ENCODE peak calls at places on chromosome X, in five cellular contexts. One of them, this sample, is unnamed.
A peak's percentile ranks its signal among the peaks of the same experiment; 100 is the strongest.

GRCh38 chrX:100939336-100939735 is 10.6 kb upstream of the XKRX start:
- DNase-seq in HTR-8/SVneo: no peak
- DNase-seq in nucleus accumbens: no peak
- DNase-seq in COLO829: no peak
- DNase-seq in stromal cell of bone marrow: no peak
- DNase-seq in this sample: no peak

GRCh38 chrX:1492421-1493012 is 39.8 kb upstream of the ASMTL start:
- DNase-seq in HTR-8/SVneo: no peak
- DNase-seq in nucleus accumbens: no peak
- DNase-seq in COLO829: no peak
- DNase-seq in stromal cell of bone marrow: no peak
- DNase-seq in this sample: no peak

GRCh38 chrX:69121321-69122000 is 43.8 kb downstream of the PJA1 start:
- DNase-seq in HTR-8/SVneo: no peak
- DNase-seq in nucleus accumbens: no peak
- DNase-seq in COLO829: no peak
- DNase-seq in stromal cell of bone marrow: no peak
- DNase-seq in this sample: no peak

GRCh38 chrX:152177497-152178269 is 39.3 kb upstream of the MAGEA10 start:
- DNase-seq in HTR-8/SVneo: no peak
- DNase-seq in nucleus accumbens: no peak
- DNase-seq in COLO829: no peak
- DNase-seq in stromal cell of bone marrow: no peak
- DNase-seq in this sample: no peak

GRCh38 chrX:136909119-136909705 is 28.7 kb upstream of the RBMX start:
- DNase-seq in HTR-8/SVneo: peak; percentile 67
- DNase-seq in nucleus accumbens: peak; percentile 70
- DNase-seq in COLO829: peak; percentile 81
- DNase-seq in stromal cell of bone marrow: peak; percentile 51
- DNase-seq in this sample: peak; percentile 53

GRCh38 chrX:136258951-136259350 is 7.8 kb upstream of the MAP7D3 start:
- DNase-seq in HTR-8/SVneo: no peak
- DNase-seq in nucleus accumbens: no peak
- DNase-seq in COLO829: no peak
- DNase-seq in stromal cell of bone marrow: no peak
- DNase-seq in this sample: no peak

GRCh38 chrX:149691794-149692193 is 20.1 kb upstream of the MAGEA11 start:
- DNase-seq in HTR-8/SVneo: no peak
- DNase-seq in nucleus accumbens: no peak
- DNase-seq in COLO829: no peak
- DNase-seq in stromal cell of bone marrow: no peak
- DNase-seq in this sample: no peak

GRCh38 chrX:25523574-25523973 is 507.8 kb upstream of the ARX start:
- DNase-seq in HTR-8/SVneo: peak; percentile 53
- DNase-seq in nucleus accumbens: no peak
- DNase-seq in COLO829: peak; percentile 27
- DNase-seq in stromal cell of bone marrow: peak; percentile 41
- DNase-seq in this sample: no peak

GRCh38 chrX:22686138-22686541 is 313.6 kb upstream of the DDX53 start:
- DNase-seq in HTR-8/SVneo: peak; percentile 4
- DNase-seq in nucleus accumbens: no peak
- DNase-seq in COLO829: no peak
- DNase-seq in stromal cell of bone marrow: peak; percentile 73
- DNase-seq in this sample: no peak

GRCh38 chrX:9539611-9540387 is 74.9 kb downstream of the TBL1X start:
- DNase-seq in HTR-8/SVneo: no peak
- DNase-seq in nucleus accumbens: no peak
- DNase-seq in COLO829: no peak
- DNase-seq in stromal cell of bone marrow: no peak
- DNase-seq in this sample: no peak

GRCh38 chrX:9635368-9635767 is 130.3 kb downstream of the GPR143 start:
- DNase-seq in HTR-8/SVneo: no peak
- DNase-seq in nucleus accumbens: peak; percentile 6
- DNase-seq in COLO829: no peak
- DNase-seq in stromal cell of bone marrow: no peak
- DNase-seq in this sample: no peak

GRCh38 chrX:153609917-153610833 is 11.2 kb upstream of the CCNQ start:
- DNase-seq in HTR-8/SVneo: peak; percentile 48
- DNase-seq in nucleus accumbens: peak; percentile 76
- DNase-seq in COLO829: no peak
- DNase-seq in stromal cell of bone marrow: no peak
- DNase-seq in this sample: peak; percentile 32

GRCh38 chrX:55709735-55710134 is 7.8 kb upstream of the RRAGB start:
- DNase-seq in HTR-8/SVneo: no peak
- DNase-seq in nucleus accumbens: no peak
- DNase-seq in COLO829: no peak
- DNase-seq in stromal cell of bone marrow: no peak
- DNase-seq in this sample: no peak

GRCh38 chrX:78665286-78665685 is 6.2 kb upstream of the RTL3 start:
- DNase-seq in HTR-8/SVneo: no peak
- DNase-seq in nucleus accumbens: no peak
- DNase-seq in COLO829: no peak
- DNase-seq in stromal cell of bone marrow: no peak
- DNase-seq in this sample: no peak

GRCh38 chrX:139831689-139832456 is 101.0 kb downstream of the ATP11C start:
- DNase-seq in HTR-8/SVneo: peak; percentile 8
- DNase-seq in nucleus accumbens: no peak
- DNase-seq in COLO829: peak; percentile 49
- DNase-seq in stromal cell of bone marrow: peak; percentile 57
- DNase-seq in this sample: no peak

GRCh38 chrX:43882294-43882681 is at the start of gene MAOB:
- DNase-seq in HTR-8/SVneo: no peak
- DNase-seq in nucleus accumbens: peak; percentile 8
- DNase-seq in COLO829: no peak
- DNase-seq in stromal cell of bone marrow: no peak
- DNase-seq in this sample: no peak

GRCh38 chrX:88613338-88613737 is 133.7 kb upstream of the CPXCR1 start:
- DNase-seq in HTR-8/SVneo: no peak
- DNase-seq in nucleus accumbens: no peak
- DNase-seq in COLO829: peak; percentile 25
- DNase-seq in stromal cell of bone marrow: no peak
- DNase-seq in this sample: no peak

GRCh38 chrX:145881175-145881867 is 63.7 kb downstream of the SLITRK2 start:
- DNase-seq in HTR-8/SVneo: no peak
- DNase-seq in nucleus accumbens: no peak
- DNase-seq in COLO829: no peak
- DNase-seq in stromal cell of bone marrow: no peak
- DNase-seq in this sample: no peak

GRCh38 chrX:140725500-140725899 is 15.9 kb downstream of the LINC00632 start:
- DNase-seq in HTR-8/SVneo: no peak
- DNase-seq in nucleus accumbens: no peak
- DNase-seq in COLO829: no peak
- DNase-seq in stromal cell of bone marrow: no peak
- DNase-seq in this sample: no peak

GRCh38 chrX:136856527-136856926 is 24.0 kb downstream of the RBMX start:
- DNase-seq in HTR-8/SVneo: no peak
- DNase-seq in nucleus accumbens: no peak
- DNase-seq in COLO829: no peak
- DNase-seq in stromal cell of bone marrow: no peak
- DNase-seq in this sample: no peak

GRCh38 chrX:19682712-19683331 is 167.5 kb upstream of the MAP3K15 start:
- DNase-seq in HTR-8/SVneo: no peak
- DNase-seq in nucleus accumbens: peak; percentile 1
- DNase-seq in COLO829: no peak
- DNase-seq in stromal cell of bone marrow: peak; percentile 86
- DNase-seq in this sample: peak; percentile 32

GRCh38 chrX:30680618-30681017 is 27.4 kb downstream of the GK start:
- DNase-seq in HTR-8/SVneo: no peak
- DNase-seq in nucleus accumbens: no peak
- DNase-seq in COLO829: no peak
- DNase-seq in stromal cell of bone marrow: no peak
- DNase-seq in this sample: no peak

GRCh38 chrX:106734827-106735226 is 8.3 kb downstream of the RNF128 start:
- DNase-seq in HTR-8/SVneo: no peak
- DNase-seq in nucleus accumbens: no peak
- DNase-seq in COLO829: no peak
- DNase-seq in stromal cell of bone marrow: no peak
- DNase-seq in this sample: no peak

GRCh38 chrX:154486052-154486395 is 391 bp downstream of the UBL4A start:
- DNase-seq in HTR-8/SVneo: no peak
- DNase-seq in nucleus accumbens: no peak
- DNase-seq in COLO829: no peak
- DNase-seq in stromal cell of bone marrow: no peak
- DNase-seq in this sample: no peak

GRCh38 chrX:105765691-105766090 is 56.6 kb upstream of the NRK start:
- DNase-seq in HTR-8/SVneo: no peak
- DNase-seq in nucleus accumbens: no peak
- DNase-seq in COLO829: no peak
- DNase-seq in stromal cell of bone marrow: no peak
- DNase-seq in this sample: no peak

GRCh38 chrX:135178636-135179035 is 7.4 kb upstream of the CT55 start:
- DNase-seq in HTR-8/SVneo: no peak
- DNase-seq in nucleus accumbens: no peak
- DNase-seq in COLO829: no peak
- DNase-seq in stromal cell of bone marrow: no peak
- DNase-seq in this sample: no peak

GRCh38 chrX:115232933-115233496 is 881 bp downstream of the LRCH2 start:
- DNase-seq in HTR-8/SVneo: no peak
- DNase-seq in nucleus accumbens: no peak
- DNase-seq in COLO829: peak; percentile 13
- DNase-seq in stromal cell of bone marrow: no peak
- DNase-seq in this sample: no peak

GRCh38 chrX:118807151-118808017 is 16.2 kb upstream of the ZCCHC12 start:
- DNase-seq in HTR-8/SVneo: peak; percentile 18
- DNase-seq in nucleus accumbens: peak; percentile 34
- DNase-seq in COLO829: peak; percentile 33
- DNase-seq in stromal cell of bone marrow: peak; percentile 21
- DNase-seq in this sample: peak; percentile 37

GRCh38 chrX:54043696-54044125 is 562 bp downstream of the PHF8 start:
- DNase-seq in HTR-8/SVneo: peak; percentile 4
- DNase-seq in nucleus accumbens: no peak
- DNase-seq in COLO829: no peak
- DNase-seq in stromal cell of bone marrow: no peak
- DNase-seq in this sample: peak; percentile 51

GRCh38 chrX:55710701-55711100 is 6.8 kb upstream of the RRAGB start:
- DNase-seq in HTR-8/SVneo: peak; percentile 6
- DNase-seq in nucleus accumbens: no peak
- DNase-seq in COLO829: peak; percentile 47
- DNase-seq in stromal cell of bone marrow: peak; percentile 34
- DNase-seq in this sample: no peak

GRCh38 chrX:137432609-137433008 is 133.3 kb upstream of the ZIC3 start:
- DNase-seq in HTR-8/SVneo: no peak
- DNase-seq in nucleus accumbens: no peak
- DNase-seq in COLO829: no peak
- DNase-seq in stromal cell of bone marrow: no peak
- DNase-seq in this sample: no peak

GRCh38 chrX:21479695-21480280 is 105.6 kb downstream of the CNKSR2 start:
- DNase-seq in HTR-8/SVneo: peak; percentile 41
- DNase-seq in nucleus accumbens: no peak
- DNase-seq in COLO829: peak; percentile 12
- DNase-seq in stromal cell of bone marrow: peak; percentile 38
- DNase-seq in this sample: no peak